ENCODE peak calls at places on chromosome 2, in six cellular contexts. T is Panc1, Z is A549, E is stomach, B is fibroblast of lung, L is Peyer's patch. C is an unnamed sample.

GRCh38 chr2:191389288-191389687 is 144.1 kb downstream of the MYO1B start:
- DNase-seq in L (no peak), T (no peak), B (no peak), E (no peak), Z (no peak), C (no peak)

GRCh38 chr2:175880-176800 is 87.7 kb downstream of the SH3YL1 start:
- DNase-seq in Z (no peak), B (no peak), L (no peak), T (no peak), E (no peak), C (no peak)

GRCh38 chr2:43708891-43709290 is 32.7 kb upstream of the C1GALT1C1L start:
- DNase-seq in T (no peak), L (no peak), B (peak; percentile 23), Z (no peak), E (no peak), C (no peak)

GRCh38 chr2:127636248-127637235 is 9.4 kb upstream of the GPR17 start:
- DNase-seq in Z (no peak), E (no peak), T (no peak), B (no peak), L (peak; percentile 76), C (no peak)

GRCh38 chr2:207162319-207162718 is 3.4 kb downstream of the KLF7 start:
- DNase-seq in L (no peak), Z (no peak), E (no peak), B (peak; percentile 87), T (no peak), C (no peak)

GRCh38 chr2:241014224-241014623 is 15.8 kb downstream of the SNED1 start:
- DNase-seq in B (no peak), L (no peak), Z (no peak), E (peak; percentile 17), T (no peak), C (no peak)

GRCh38 chr2:100832885-100833284 is 12.9 kb downstream of the NPAS2 start:
- DNase-seq in B (peak; percentile 40), Z (no peak), L (no peak), E (no peak), T (no peak), C (no peak)

GRCh38 chr2:120305296-120305695 is 40.6 kb upstream of the INHBB start:
- DNase-seq in L (no peak), E (peak; percentile 5), B (no peak), Z (peak; percentile 30), T (no peak), C (no peak)

GRCh38 chr2:72037322-72037721 is 110.3 kb downstream of the CYP26B1 start:
- DNase-seq in L (no peak), E (no peak), Z (no peak), T (no peak), B (peak; percentile 66), C (no peak)

GRCh38 chr2:3784731-3785130 is 81.4 kb downstream of the DCDC2C start:
- DNase-seq in E (no peak), Z (no peak), B (peak; percentile 32), T (no peak), L (no peak), C (no peak)

GRCh38 chr2:237720962-237721361 is 77.6 kb upstream of the RBM44 start:
- DNase-seq in T (no peak), Z (no peak), E (no peak), L (no peak), B (peak; percentile 98), C (no peak)

GRCh38 chr2:236273126-236273525 is 8.9 kb upstream of the ASB18 start:
- DNase-seq in Z (no peak), L (no peak), B (no peak), T (no peak), E (no peak), C (no peak)

GRCh38 chr2:109125595-109126500 is 3.2 kb upstream of the SH3RF3 start:
- DNase-seq in E (no peak), T (no peak), L (no peak), Z (peak; percentile 28), B (peak; percentile 99), C (no peak)

GRCh38 chr2:229714736-229715541 is 584 bp upstream of the DNER start:
- DNase-seq in B (peak; percentile 72), L (peak; percentile 58), T (no peak), Z (peak; percentile 48), E (peak; percentile 51), C (peak; percentile 73)

GRCh38 chr2:196851068-196851467 is 41.9 kb upstream of the C2orf66 start:
- DNase-seq in B (peak; percentile 2), T (no peak), Z (no peak), L (no peak), E (no peak), C (no peak)
- TF ChIP-seq CTCF in B (no peak), T (no peak), Z (no peak), L (no peak), E (no peak), C (no peak)

GRCh38 chr2:54456526-54457325 is 599 bp downstream of the SPTBN1 start:
- DNase-seq in B (peak; percentile 41), L (peak; percentile 51), T (no peak), Z (peak; percentile 50), E (no peak), C (peak; percentile 65)
- TF ChIP-seq CTCF in B (no peak), L (no peak), T (peak; percentile 9), Z (no peak), E (no peak), C (no peak)

DNA sequence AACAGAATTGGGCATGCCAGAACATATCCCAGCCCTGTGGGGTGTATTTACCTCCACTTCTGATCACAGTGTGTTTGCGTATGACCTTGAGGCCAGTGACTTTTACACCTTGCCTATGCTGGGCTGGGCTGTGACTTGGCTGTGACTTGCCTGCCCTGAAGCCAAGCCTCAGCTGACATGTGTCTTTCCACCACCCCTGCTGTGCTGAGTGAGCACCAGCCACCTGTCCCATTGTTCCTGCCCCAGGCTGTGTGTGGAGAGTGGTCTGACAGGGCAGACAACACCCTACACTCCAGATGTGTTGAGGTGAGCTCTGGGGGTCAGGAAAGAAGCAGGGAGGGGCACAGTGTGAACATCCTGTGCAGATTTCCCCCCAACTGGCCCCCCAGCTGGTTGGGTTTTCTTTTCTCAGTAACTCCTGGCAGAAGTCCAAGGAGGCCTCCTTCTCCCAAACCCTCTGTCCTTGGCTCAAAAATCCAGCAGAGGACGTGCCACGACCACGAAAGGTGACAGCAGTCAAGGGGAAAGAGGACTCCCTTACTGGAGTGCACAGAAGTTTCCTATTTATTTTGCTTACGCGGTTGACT is 5.1 kb upstream of the STEAP3 start:
- DNase-seq in T (no peak), Z (no peak), L (no peak), B (peak; percentile 51), E (peak; percentile 71), C (no peak)
- TF ChIP-seq CTCF in T (no peak), Z (peak; percentile 12), L (no peak), B (peak; percentile 34), E (no peak), C (no peak)

DNA sequence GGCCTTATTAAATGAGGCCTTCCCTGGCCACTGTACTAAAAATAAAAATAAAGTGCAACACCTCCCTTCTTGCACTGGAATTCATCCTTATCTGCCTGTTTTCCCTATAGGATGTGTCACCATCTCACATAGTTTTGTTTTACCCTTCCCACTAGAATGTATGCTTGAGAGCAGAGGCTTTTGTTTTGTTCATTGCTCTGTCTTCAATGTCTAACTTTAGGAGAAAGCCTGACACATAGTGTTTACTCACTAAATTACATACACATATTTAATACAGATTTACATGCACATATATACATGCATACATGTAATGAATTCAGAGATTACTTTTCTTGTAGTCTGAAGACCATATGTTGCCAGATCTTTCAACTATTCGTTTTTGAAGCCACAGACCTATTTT is 23.0 kb downstream of the CD302 start:
- DNase-seq in L (no peak), E (no peak), T (no peak), Z (no peak), B (no peak), C (no peak)
- TF ChIP-seq CTCF in L (no peak), E (no peak), T (no peak), Z (no peak), B (no peak), C (no peak)

GRCh38 chr2:223601932-223602676 is at the start of gene SCG2:
- DNase-seq in Z (peak; percentile 64), B (peak; percentile 92), T (peak; percentile 15), E (peak; percentile 61), L (no peak), C (peak; percentile 54)
- TF ChIP-seq CTCF in Z (peak; percentile 52), B (peak; percentile 16), T (peak; percentile 56), E (no peak), L (peak; percentile 10), C (no peak)

GRCh38 chr2:80510716-80511115 is 206.2 kb upstream of the LRRTM1 start:
- DNase-seq in T (no peak), B (no peak), E (no peak), Z (no peak), L (no peak), C (no peak)

GRCh38 chr2:80501874-80502624 is 197.5 kb upstream of the LRRTM1 start:
- DNase-seq in B (no peak), Z (no peak), E (no peak), L (no peak), T (no peak), C (no peak)

GRCh38 chr2:80506563-80506962 is 202.0 kb upstream of the LRRTM1 start:
- DNase-seq in L (no peak), B (no peak), Z (no peak), T (no peak), E (no peak), C (no peak)
- TF ChIP-seq CTCF in L (no peak), B (no peak), Z (no peak), T (no peak), E (no peak), C (no peak)

GRCh38 chr2:135531231-135532197 is at the start of gene R3HDM1:
- DNase-seq in T (peak; percentile 100), L (peak; percentile 94), Z (peak; percentile 94), B (peak; percentile 100), E (peak; percentile 98), C (peak; percentile 96)
- TF ChIP-seq CTCF in T (no peak), L (no peak), Z (peak; percentile 18), B (no peak), E (no peak), C (no peak)

GRCh38 chr2:2291500-2292260 is 39.4 kb downstream of the MYT1L start:
- DNase-seq in E (no peak), L (no peak), T (no peak), B (no peak), Z (peak; percentile 9), C (no peak)
- TF ChIP-seq CTCF in E (no peak), L (no peak), T (peak; percentile 73), B (no peak), Z (no peak), C (no peak)